ENCODE peak calls at places on chromosomes 4 and X, in five cellular contexts. H is AG08395, J is NCI-H510A, V is NAMALWA, T is WTC11. M is an unnamed sample.

GRCh38 chr4:168076989-168077725 is 15.2 kb upstream of the ANXA10 start:
- DNase-seq in H (peak), J (no peak), V (peak), T (peak), M (peak)

GRCh38 chrX:13226214-13226613 is 93.6 kb downstream of the ATXN3L start:
- DNase-seq in H (no peak), J (no peak), V (no peak), T (no peak), M (no peak)

GRCh38 chrX:132071260-132071659 is 48.2 kb downstream of the STK26 start:
- DNase-seq in H (peak), J (no peak), V (peak), T (no peak), M (no peak)

GRCh38 chr4:98929341-98930267 is 671 bp upstream of the EIF4E start:
- DNase-seq in H (peak), J (no peak), V (peak), T (peak), M (peak)

GRCh38 chr4:73600917-73601316 is 19.3 kb downstream of the RASSF6 start:
- DNase-seq in H (no peak), J (no peak), V (no peak), T (no peak), M (no peak)

GRCh38 chr4:186957952-186958555 is 234.4 kb upstream of the FAT1 start:
- DNase-seq in H (no peak), J (no peak), V (no peak), T (no peak), M (no peak)

GRCh38 chr4:86441175-86441960 is 81.5 kb upstream of the MAPK10 start:
- DNase-seq in H (no peak), J (no peak), V (no peak), T (no peak), M (no peak)

GRCh38 chr4:77044458-77045124 is 31.2 kb downstream of the CCNI start:
- DNase-seq in H (peak), J (no peak), V (peak), T (no peak), M (peak)

GRCh38 chrX:119654112-119654531 is 38.8 kb downstream of the SEPTIN6 start:
- DNase-seq in H (no peak), J (no peak), V (no peak), T (no peak), M (no peak)

GRCh38 chrX:9272166-9272565 is 192.7 kb upstream of the TBL1X start:
- DNase-seq in H (peak), J (no peak), V (no peak), T (no peak), M (peak)

GRCh38 chr4:2591189-2591588 is 54.7 kb downstream of the FAM193A start:
- DNase-seq in H (no peak), J (no peak), V (no peak), T (peak), M (no peak)

GRCh38 chr4:118032691-118033090 is 1.6 kb upstream of the NDST3 start:
- DNase-seq in H (no peak), J (peak), V (no peak), T (peak), M (no peak)

GRCh38 chr4:71907782-71908181 is 123.9 kb upstream of the GC start:
- DNase-seq in H (no peak), J (no peak), V (no peak), T (no peak), M (no peak)

GRCh38 chrX:10098235-10098819 is 58.4 kb upstream of the CLCN4 start:
- DNase-seq in H (no peak), J (no peak), V (peak), T (no peak), M (no peak)

GRCh38 chr4:2261853-2262144 is at the start of gene MXD4:
- DNase-seq in H (no peak), J (no peak), V (no peak), T (no peak), M (no peak)